ENCODE peak calls at places on chromosomes 1 and 21, in ten cellular contexts. One of them, this sample, is unnamed.

GRCh38 chr21:23694396-23694795 is 1912.9 kb downstream of the MRPL39 start:
- DNase-seq in tibial artery: no peak
- DNase-seq in ovary: no peak
- DNase-seq in GM10248: no peak
- DNase-seq in PC-9: no peak
- DNase-seq in type B pancreatic cell: no peak
- DNase-seq in IMR-90: no peak
- DNase-seq in fibroblast of pulmonary artery: no peak
- DNase-seq in adrenal gland: no peak
- DNase-seq in endothelial cell: no peak
- DNase-seq in this sample: no peak

GRCh38 chr1:174194451-174194850 is 35.1 kb downstream of the RABGAP1L start:
- DNase-seq in tibial artery: no peak
- DNase-seq in IMR-90: no peak
- DNase-seq in endothelial cell: no peak
- DNase-seq in PC-9: no peak
- DNase-seq in ovary: no peak
- DNase-seq in type B pancreatic cell: no peak
- DNase-seq in fibroblast of pulmonary artery: no peak
- DNase-seq in adrenal gland: no peak
- DNase-seq in GM10248: no peak
- DNase-seq in this sample: no peak

GRCh38 chr1:162074548-162074947 is 5.1 kb downstream of the NOS1AP start:
- DNase-seq in ovary: no peak
- DNase-seq in fibroblast of pulmonary artery: no peak
- DNase-seq in GM10248: no peak
- DNase-seq in IMR-90: no peak
- DNase-seq in type B pancreatic cell: no peak
- DNase-seq in endothelial cell: no peak
- DNase-seq in tibial artery: no peak
- DNase-seq in PC-9: no peak
- DNase-seq in adrenal gland: no peak
- DNase-seq in this sample: no peak

GRCh38 chr1:19758227-19758830 is 41.4 kb downstream of the TMCO4 start:
- DNase-seq in endothelial cell: no peak
- DNase-seq in GM10248: no peak
- DNase-seq in PC-9: peak; percentile 17
- DNase-seq in adrenal gland: peak; percentile 62
- DNase-seq in fibroblast of pulmonary artery: peak; percentile 58
- DNase-seq in type B pancreatic cell: no peak
- DNase-seq in IMR-90: peak; percentile 84
- DNase-seq in tibial artery: no peak
- DNase-seq in ovary: no peak
- DNase-seq in this sample: peak; percentile 96

GRCh38 chr1:47818682-47819502 is 178.3 kb downstream of the TRABD2B start:
- DNase-seq in GM10248: no peak
- DNase-seq in IMR-90: no peak
- DNase-seq in fibroblast of pulmonary artery: no peak
- DNase-seq in ovary: no peak
- DNase-seq in tibial artery: peak; percentile 54
- DNase-seq in adrenal gland: no peak
- DNase-seq in type B pancreatic cell: no peak
- DNase-seq in endothelial cell: no peak
- DNase-seq in PC-9: no peak
- DNase-seq in this sample: no peak

GRCh38 chr1:147628441-147628840 is 41.9 kb downstream of the ACP6 start:
- DNase-seq in endothelial cell: no peak
- DNase-seq in fibroblast of pulmonary artery: no peak
- DNase-seq in IMR-90: no peak
- DNase-seq in ovary: no peak
- DNase-seq in PC-9: no peak
- DNase-seq in adrenal gland: no peak
- DNase-seq in type B pancreatic cell: no peak
- DNase-seq in tibial artery: no peak
- DNase-seq in GM10248: no peak
- DNase-seq in this sample: no peak

GRCh38 chr1:115076384-115076906 is 12.9 kb downstream of the TSPAN2 start:
- DNase-seq in PC-9: no peak
- DNase-seq in endothelial cell: no peak
- DNase-seq in fibroblast of pulmonary artery: no peak
- DNase-seq in GM10248: no peak
- DNase-seq in type B pancreatic cell: no peak
- DNase-seq in ovary: no peak
- DNase-seq in adrenal gland: no peak
- DNase-seq in tibial artery: no peak
- DNase-seq in IMR-90: peak; percentile 6
- DNase-seq in this sample: peak; percentile 9

GRCh38 chr1:28087614-28088167 is 719 bp downstream of the EYA3 start:
- DNase-seq in endothelial cell: peak; percentile 22
- DNase-seq in ovary: no peak
- DNase-seq in GM10248: no peak
- DNase-seq in type B pancreatic cell: no peak
- DNase-seq in IMR-90: peak; percentile 27
- DNase-seq in PC-9: peak; percentile 23
- DNase-seq in adrenal gland: no peak
- DNase-seq in tibial artery: no peak
- DNase-seq in fibroblast of pulmonary artery: peak; percentile 16
- DNase-seq in this sample: no peak

GRCh38 chr1:28259935-28260802 is 851 bp downstream of the SESN2 start:
- DNase-seq in PC-9: peak; percentile 59
- DNase-seq in ovary: peak; percentile 87
- DNase-seq in GM10248: peak; percentile 31
- DNase-seq in type B pancreatic cell: peak; percentile 85
- DNase-seq in adrenal gland: peak; percentile 74
- DNase-seq in IMR-90: peak; percentile 88
- DNase-seq in tibial artery: peak; percentile 76
- DNase-seq in endothelial cell: peak; percentile 81
- DNase-seq in fibroblast of pulmonary artery: peak; percentile 95
- DNase-seq in this sample: peak; percentile 79

GRCh38 chr21:42375141-42375905 is 9.0 kb upstream of the TFF1 start:
- DNase-seq in IMR-90: no peak
- DNase-seq in ovary: no peak
- DNase-seq in PC-9: no peak
- DNase-seq in endothelial cell: no peak
- DNase-seq in tibial artery: no peak
- DNase-seq in fibroblast of pulmonary artery: no peak
- DNase-seq in GM10248: no peak
- DNase-seq in type B pancreatic cell: no peak
- DNase-seq in adrenal gland: no peak
- DNase-seq in this sample: no peak

GRCh38 chr1:35287807-35288640 is 19.5 kb downstream of the ZMYM4 start:
- DNase-seq in ovary: no peak
- DNase-seq in PC-9: peak; percentile 23
- DNase-seq in tibial artery: no peak
- DNase-seq in GM10248: no peak
- DNase-seq in type B pancreatic cell: no peak
- DNase-seq in fibroblast of pulmonary artery: peak; percentile 55
- DNase-seq in adrenal gland: no peak
- DNase-seq in endothelial cell: no peak
- DNase-seq in IMR-90: peak; percentile 63
- DNase-seq in this sample: peak; percentile 79

GRCh38 chr21:33299181-33299752 is 25.5 kb upstream of the IFNAR1 start:
- DNase-seq in tibial artery: no peak
- DNase-seq in GM10248: peak; percentile 73
- DNase-seq in IMR-90: no peak
- DNase-seq in fibroblast of pulmonary artery: no peak
- DNase-seq in ovary: no peak
- DNase-seq in adrenal gland: no peak
- DNase-seq in endothelial cell: no peak
- DNase-seq in type B pancreatic cell: peak; percentile 58
- DNase-seq in PC-9: peak; percentile 47
- DNase-seq in this sample: no peak

GRCh38 chr1:6757719-6758435 is 27.4 kb upstream of the CAMTA1 start:
- DNase-seq in ovary: no peak
- DNase-seq in IMR-90: no peak
- DNase-seq in PC-9: no peak
- DNase-seq in type B pancreatic cell: no peak
- DNase-seq in tibial artery: no peak
- DNase-seq in adrenal gland: no peak
- DNase-seq in GM10248: no peak
- DNase-seq in fibroblast of pulmonary artery: peak; percentile 18
- DNase-seq in endothelial cell: no peak
- DNase-seq in this sample: no peak

GRCh38 chr1:41682845-41683630 is 198.6 kb upstream of the EDN2 start:
- DNase-seq in endothelial cell: no peak
- DNase-seq in fibroblast of pulmonary artery: no peak
- DNase-seq in GM10248: no peak
- DNase-seq in adrenal gland: no peak
- DNase-seq in ovary: no peak
- DNase-seq in tibial artery: no peak
- DNase-seq in IMR-90: peak; percentile 41
- DNase-seq in type B pancreatic cell: no peak
- DNase-seq in PC-9: no peak
- DNase-seq in this sample: no peak

GRCh38 chr21:33136898-33137502 is 67.1 kb downstream of the OLIG1 start:
- DNase-seq in fibroblast of pulmonary artery: no peak
- DNase-seq in GM10248: no peak
- DNase-seq in PC-9: no peak
- DNase-seq in ovary: no peak
- DNase-seq in type B pancreatic cell: no peak
- DNase-seq in tibial artery: no peak
- DNase-seq in adrenal gland: no peak
- DNase-seq in IMR-90: no peak
- DNase-seq in endothelial cell: no peak
- DNase-seq in this sample: no peak

DNA sequence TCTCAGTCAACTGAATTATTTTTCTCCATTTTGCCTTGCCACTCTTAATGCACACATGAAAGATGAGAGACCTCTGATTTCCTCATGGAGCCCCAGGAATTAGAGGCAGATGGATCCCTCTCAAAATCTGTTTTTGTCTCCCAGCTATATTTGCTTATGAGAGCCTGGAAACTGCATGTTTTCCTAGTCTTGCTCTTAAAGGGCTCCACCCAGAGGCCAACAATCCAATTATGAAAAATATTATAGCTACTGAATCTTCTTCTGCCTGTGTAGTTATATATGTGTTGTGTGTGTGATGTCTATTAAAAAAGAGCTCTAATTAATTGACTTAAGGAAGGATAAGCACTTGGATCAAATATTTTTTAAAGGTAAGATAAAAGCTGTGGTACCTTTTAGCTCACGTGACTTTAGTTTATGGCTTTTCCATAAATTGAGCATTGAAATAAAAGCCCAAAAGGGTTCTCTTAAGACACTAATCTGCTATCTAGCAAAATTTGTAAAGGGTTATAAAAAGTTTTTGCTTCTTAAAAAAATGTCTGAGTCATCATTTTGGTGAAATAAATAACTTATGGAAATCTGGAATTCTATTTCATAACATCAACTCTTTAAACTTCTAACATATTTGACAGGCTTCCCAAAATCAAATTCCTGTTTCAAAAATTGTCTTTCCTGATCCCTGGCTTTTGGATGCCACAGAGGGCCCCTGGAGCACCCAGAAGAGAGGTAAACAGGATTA is 31.2 kb upstream of the TSPEAR start:
- DNase-seq in adrenal gland: no peak
- DNase-seq in PC-9: no peak
- DNase-seq in ovary: no peak
- DNase-seq in fibroblast of pulmonary artery: peak; percentile 21
- DNase-seq in type B pancreatic cell: no peak
- DNase-seq in GM10248: no peak
- DNase-seq in endothelial cell: no peak
- DNase-seq in tibial artery: no peak
- DNase-seq in IMR-90: peak; percentile 4
- DNase-seq in this sample: peak; percentile 15
- TF ChIP-seq CTCF in adrenal gland: no peak
- TF ChIP-seq CTCF in PC-9: peak; percentile 47
- TF ChIP-seq CTCF in ovary: no peak
- TF ChIP-seq CTCF in fibroblast of pulmonary artery: peak; percentile 43
- TF ChIP-seq CTCF in type B pancreatic cell: peak; percentile 53
- TF ChIP-seq CTCF in GM10248: peak; percentile 19
- TF ChIP-seq CTCF in endothelial cell: no peak
- TF ChIP-seq CTCF in tibial artery: no peak
- TF ChIP-seq CTCF in IMR-90: peak; percentile 17
- TF ChIP-seq CTCF in this sample: peak; percentile 62

GRCh38 chr1:160058087-160058486 is 11.9 kb downstream of the KCNJ10 start:
- DNase-seq in ovary: no peak
- DNase-seq in fibroblast of pulmonary artery: peak; percentile 8
- DNase-seq in adrenal gland: no peak
- DNase-seq in GM10248: no peak
- DNase-seq in type B pancreatic cell: no peak
- DNase-seq in IMR-90: no peak
- DNase-seq in endothelial cell: no peak
- DNase-seq in PC-9: no peak
- DNase-seq in tibial artery: no peak
- DNase-seq in this sample: no peak
- TF ChIP-seq CTCF in ovary: no peak
- TF ChIP-seq CTCF in fibroblast of pulmonary artery: peak; percentile 37
- TF ChIP-seq CTCF in adrenal gland: no peak
- TF ChIP-seq CTCF in GM10248: peak; percentile 18
- TF ChIP-seq CTCF in type B pancreatic cell: peak; percentile 40
- TF ChIP-seq CTCF in IMR-90: no peak
- TF ChIP-seq CTCF in endothelial cell: no peak
- TF ChIP-seq CTCF in PC-9: no peak
- TF ChIP-seq CTCF in tibial artery: peak; percentile 29
- TF ChIP-seq CTCF in this sample: peak; percentile 63

GRCh38 chr1:82778612-82779011 is 977.9 kb downstream of the ADGRL2 start:
- DNase-seq in IMR-90: no peak
- DNase-seq in adrenal gland: no peak
- DNase-seq in type B pancreatic cell: no peak
- DNase-seq in PC-9: no peak
- DNase-seq in ovary: no peak
- DNase-seq in tibial artery: no peak
- DNase-seq in GM10248: no peak
- DNase-seq in endothelial cell: no peak
- DNase-seq in fibroblast of pulmonary artery: peak; percentile 8
- DNase-seq in this sample: no peak
- TF ChIP-seq CTCF in IMR-90: no peak
- TF ChIP-seq CTCF in adrenal gland: no peak
- TF ChIP-seq CTCF in type B pancreatic cell: peak; percentile 63
- TF ChIP-seq CTCF in PC-9: peak; percentile 60
- TF ChIP-seq CTCF in ovary: no peak
- TF ChIP-seq CTCF in tibial artery: no peak
- TF ChIP-seq CTCF in GM10248: no peak
- TF ChIP-seq CTCF in endothelial cell: peak; percentile 33
- TF ChIP-seq CTCF in fibroblast of pulmonary artery: peak; percentile 29
- TF ChIP-seq CTCF in this sample: no peak

DNA sequence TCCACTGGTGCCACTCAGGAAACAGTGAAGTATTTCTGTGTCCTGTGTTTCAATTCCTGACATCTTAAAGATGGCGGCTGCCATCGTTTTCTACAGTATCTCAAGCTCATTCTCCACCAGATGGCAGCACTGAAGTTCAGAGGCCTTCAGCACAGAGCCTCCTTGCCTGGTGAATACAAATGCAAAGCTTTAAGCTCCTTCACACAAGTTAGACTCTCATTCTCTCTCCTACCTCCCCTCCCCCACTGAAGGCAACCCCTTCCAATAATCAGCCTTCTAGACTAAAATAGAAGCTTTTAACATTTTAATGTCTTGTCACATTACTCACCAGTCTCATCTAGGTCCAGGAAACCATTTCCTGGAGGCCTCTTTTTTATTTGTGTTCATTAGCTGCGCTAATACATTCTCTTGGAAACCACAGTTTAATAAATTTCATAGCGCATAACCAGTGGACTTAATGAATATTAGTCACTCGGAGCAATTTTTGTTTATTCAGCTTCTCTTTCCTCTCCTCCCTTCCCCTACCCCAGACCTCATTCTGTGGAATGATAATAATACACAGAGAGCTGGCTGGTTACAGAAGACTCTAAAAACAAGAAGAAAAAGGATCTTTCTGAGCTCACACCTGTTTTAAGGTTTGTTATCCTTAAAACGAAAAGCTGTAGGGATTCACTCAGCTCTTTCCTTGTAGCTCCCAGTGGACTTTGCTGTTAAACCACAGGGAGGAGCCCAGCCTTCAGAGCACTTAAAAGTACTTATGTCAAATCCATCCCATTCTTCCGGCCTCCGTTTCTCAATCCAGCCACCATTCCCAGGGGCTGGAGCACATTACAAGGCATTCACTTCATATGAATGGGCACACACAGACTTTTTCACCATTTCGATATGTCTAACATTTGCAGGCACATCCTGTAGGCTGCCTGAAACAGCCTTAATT is 384.9 kb downstream of the HLX start:
- DNase-seq in tibial artery: peak; percentile 71
- DNase-seq in IMR-90: peak; percentile 89
- DNase-seq in adrenal gland: peak; percentile 57
- DNase-seq in endothelial cell: peak; percentile 40
- DNase-seq in PC-9: peak; percentile 44
- DNase-seq in type B pancreatic cell: no peak
- DNase-seq in fibroblast of pulmonary artery: peak; percentile 89
- DNase-seq in ovary: no peak
- DNase-seq in GM10248: peak; percentile 42
- DNase-seq in this sample: peak; percentile 93
- TF ChIP-seq CTCF in tibial artery: peak; percentile 73
- TF ChIP-seq CTCF in IMR-90: peak; percentile 68
- TF ChIP-seq CTCF in adrenal gland: peak; percentile 48
- TF ChIP-seq CTCF in endothelial cell: peak; percentile 19
- TF ChIP-seq CTCF in PC-9: peak; percentile 57
- TF ChIP-seq CTCF in type B pancreatic cell: peak; percentile 73
- TF ChIP-seq CTCF in fibroblast of pulmonary artery: peak; percentile 66
- TF ChIP-seq CTCF in ovary: no peak
- TF ChIP-seq CTCF in GM10248: peak; percentile 37
- TF ChIP-seq CTCF in this sample: peak; percentile 89

This sample was measured in HFFc6.